ENCODE peak calls at places on chromosomes 11 and 22, in six cellular contexts. One of them, this sample, is unnamed.
A peak's percentile ranks its signal among the peaks of the same experiment; 100 is the strongest.

GRCh38 chr11:7278314-7278917 is 26.7 kb downstream of the SYT9 start:
- DNase-seq in K562: peak; percentile 43
- DNase-seq in H1: no peak
- DNase-seq in GM12891: no peak
- DNase-seq in GM12878: no peak
- DNase-seq in HepG2: peak; percentile 10
- DNase-seq in this sample: no peak

GRCh38 chr11:8325905-8326304 is 62.2 kb upstream of the LMO1 start:
- DNase-seq in K562: no peak
- DNase-seq in H1: no peak
- DNase-seq in GM12891: no peak
- DNase-seq in GM12878: no peak
- DNase-seq in HepG2: no peak
- DNase-seq in this sample: no peak

GRCh38 chr11:128848815-128849455 is 18.2 kb downstream of the KCNJ1 start:
- DNase-seq in K562: peak; percentile 62
- DNase-seq in H1: peak; percentile 97
- DNase-seq in GM12891: peak; percentile 57
- DNase-seq in GM12878: no peak
- DNase-seq in HepG2: peak; percentile 14
- DNase-seq in this sample: peak; percentile 60

GRCh38 chr11:129298990-129299389 is 76.7 kb upstream of the BARX2 start:
- DNase-seq in K562: no peak
- DNase-seq in H1: no peak
- DNase-seq in GM12891: no peak
- DNase-seq in GM12878: no peak
- DNase-seq in HepG2: no peak
- DNase-seq in this sample: no peak

GRCh38 chr22:49951986-49952896 is 8.3 kb upstream of the PIM3 start:
- DNase-seq in K562: no peak
- DNase-seq in H1: no peak
- DNase-seq in GM12891: no peak
- DNase-seq in GM12878: no peak
- DNase-seq in HepG2: peak; percentile 81
- DNase-seq in this sample: no peak

GRCh38 chr11:81772161-81772560 is 961.5 kb downstream of the FAM181B start:
- DNase-seq in K562: no peak
- DNase-seq in H1: no peak
- DNase-seq in GM12891: no peak
- DNase-seq in GM12878: no peak
- DNase-seq in HepG2: no peak
- DNase-seq in this sample: no peak

GRCh38 chr22:31230155-31230870 is 18.2 kb downstream of the LIMK2 start:
- DNase-seq in K562: no peak
- DNase-seq in H1: no peak
- DNase-seq in GM12891: no peak
- DNase-seq in GM12878: peak; percentile 57
- DNase-seq in HepG2: no peak
- DNase-seq in this sample: no peak

GRCh38 chr11:10072142-10072541 is 221.9 kb downstream of the SBF2 start:
- DNase-seq in K562: no peak
- DNase-seq in H1: no peak
- DNase-seq in GM12891: no peak
- DNase-seq in GM12878: no peak
- DNase-seq in HepG2: no peak
- DNase-seq in this sample: no peak

GRCh38 chr11:88421530-88421929 is 84.0 kb upstream of the CTSC start:
- DNase-seq in K562: peak; percentile 23
- DNase-seq in H1: no peak
- DNase-seq in GM12891: no peak
- DNase-seq in GM12878: peak; percentile 31
- DNase-seq in HepG2: no peak
- DNase-seq in this sample: no peak

GRCh38 chr11:18384157-18384641 is 10.2 kb upstream of the LDHA start:
- DNase-seq in K562: peak; percentile 20
- DNase-seq in H1: no peak
- DNase-seq in GM12891: no peak
- DNase-seq in GM12878: peak; percentile 51
- DNase-seq in HepG2: peak; percentile 80
- DNase-seq in this sample: no peak

GRCh38 chr11:18590573-18590972 is 2.0 kb upstream of the UEVLD start:
- DNase-seq in K562: no peak
- DNase-seq in H1: peak; percentile 13
- DNase-seq in GM12891: no peak
- DNase-seq in GM12878: no peak
- DNase-seq in HepG2: no peak
- DNase-seq in this sample: no peak

GRCh38 chr11:130574740-130575139 is 126.3 kb downstream of the ADAMTS15 start:
- DNase-seq in K562: no peak
- DNase-seq in H1: no peak
- DNase-seq in GM12891: no peak
- DNase-seq in GM12878: no peak
- DNase-seq in HepG2: no peak
- DNase-seq in this sample: no peak

GRCh38 chr11:76371170-76371569 is 9.8 kb downstream of the THAP12 start:
- DNase-seq in K562: no peak
- DNase-seq in H1: no peak
- DNase-seq in GM12891: no peak
- DNase-seq in GM12878: peak; percentile 37
- DNase-seq in HepG2: no peak
- DNase-seq in this sample: no peak

GRCh38 chr22:36048911-36049677 is 20.5 kb upstream of the RBFOX2 start:
- DNase-seq in K562: peak; percentile 15
- DNase-seq in H1: no peak
- DNase-seq in GM12891: no peak
- DNase-seq in GM12878: no peak
- DNase-seq in HepG2: no peak
- DNase-seq in this sample: no peak

GRCh38 chr22:47589271-47590250 is 827.1 kb downstream of the TBC1D22A start:
- DNase-seq in K562: no peak
- DNase-seq in H1: no peak
- DNase-seq in GM12891: no peak
- DNase-seq in GM12878: no peak
- DNase-seq in HepG2: no peak
- DNase-seq in this sample: no peak

GRCh38 chr11:17934194-17934593 is 78.7 kb downstream of the SERGEF start:
- DNase-seq in K562: no peak
- DNase-seq in H1: no peak
- DNase-seq in GM12891: no peak
- DNase-seq in GM12878: no peak
- DNase-seq in HepG2: no peak
- DNase-seq in this sample: no peak

GRCh38 chr11:3002871-3003270 is 10.7 kb upstream of the NAP1L4 start:
- DNase-seq in K562: no peak
- DNase-seq in H1: no peak
- DNase-seq in GM12891: no peak
- DNase-seq in GM12878: no peak
- DNase-seq in HepG2: no peak
- DNase-seq in this sample: no peak

GRCh38 chr11:61645179-61645868 is 34.9 kb upstream of the DAGLA start:
- DNase-seq in K562: no peak
- DNase-seq in H1: no peak
- DNase-seq in GM12891: no peak
- DNase-seq in GM12878: no peak
- DNase-seq in HepG2: no peak
- DNase-seq in this sample: no peak

GRCh38 chr11:12284321-12285050 is 92.9 kb upstream of the PARVA start:
- DNase-seq in K562: no peak
- DNase-seq in H1: peak; percentile 19
- DNase-seq in GM12891: no peak
- DNase-seq in GM12878: no peak
- DNase-seq in HepG2: no peak
- DNase-seq in this sample: no peak

GRCh38 chr11:61494341-61495038 is 14.1 kb upstream of the LRRC10B start:
- DNase-seq in K562: no peak
- DNase-seq in H1: no peak
- DNase-seq in GM12891: no peak
- DNase-seq in GM12878: no peak
- DNase-seq in HepG2: no peak
- DNase-seq in this sample: no peak

GRCh38 chr11:26078217-26078821 is 253.6 kb upstream of the ANO3 start:
- DNase-seq in K562: no peak
- DNase-seq in H1: no peak
- DNase-seq in GM12891: no peak
- DNase-seq in GM12878: no peak
- DNase-seq in HepG2: no peak
- DNase-seq in this sample: no peak

GRCh38 chr11:120413480-120413879 is 77.3 kb downstream of the ARHGEF12 start:
- DNase-seq in K562: no peak
- DNase-seq in H1: no peak
- DNase-seq in GM12891: no peak
- DNase-seq in GM12878: no peak
- DNase-seq in HepG2: no peak
- DNase-seq in this sample: no peak

GRCh38 chr11:16356751-16357365 is 512 bp upstream of the SOX6 start:
- DNase-seq in K562: no peak
- DNase-seq in H1: no peak
- DNase-seq in GM12891: no peak
- DNase-seq in GM12878: no peak
- DNase-seq in HepG2: no peak
- DNase-seq in this sample: no peak

GRCh38 chr11:43957571-43957970 is 15.1 kb downstream of the C11orf96 start:
- DNase-seq in K562: no peak
- DNase-seq in H1: no peak
- DNase-seq in GM12891: no peak
- DNase-seq in GM12878: no peak
- DNase-seq in HepG2: no peak
- DNase-seq in this sample: no peak

GRCh38 chr11:43963221-43963620 is 20.8 kb downstream of the C11orf96 start:
- DNase-seq in K562: no peak
- DNase-seq in H1: no peak
- DNase-seq in GM12891: no peak
- DNase-seq in GM12878: no peak
- DNase-seq in HepG2: no peak
- DNase-seq in this sample: no peak

GRCh38 chr11:43959321-43959995 is 17.0 kb downstream of the C11orf96 start:
- DNase-seq in K562: no peak
- DNase-seq in H1: no peak
- DNase-seq in GM12891: no peak
- DNase-seq in GM12878: no peak
- DNase-seq in HepG2: no peak
- DNase-seq in this sample: no peak

DNA sequence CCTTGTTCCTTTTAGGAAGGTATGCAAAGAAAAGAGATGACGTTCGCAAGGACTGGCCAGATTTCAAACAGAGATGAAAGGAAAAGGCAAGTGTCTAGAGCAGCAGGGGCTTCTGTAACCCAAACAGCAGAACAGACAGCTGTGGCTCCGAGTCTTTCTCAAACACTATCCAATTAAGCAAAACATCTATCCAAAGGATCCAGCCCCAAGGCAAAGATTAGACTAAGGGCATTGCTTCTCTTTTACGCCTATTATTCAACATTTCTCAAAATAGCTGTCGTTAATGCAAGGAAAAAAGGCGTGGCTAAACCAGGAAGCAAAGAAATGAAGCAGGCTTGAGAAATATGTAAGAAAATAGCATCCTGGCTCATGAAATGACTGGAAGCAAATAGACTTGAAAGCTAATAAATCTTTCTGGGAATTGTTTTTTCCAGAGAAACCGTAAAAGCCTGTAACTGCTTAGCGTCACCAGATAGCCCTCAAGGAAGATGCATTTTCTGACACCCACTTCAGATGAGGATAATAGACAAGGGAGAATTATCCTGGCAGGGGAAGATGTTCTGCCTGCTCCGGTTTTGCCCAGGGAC is 20.0 kb downstream of the C11orf96 start:
- DNase-seq in K562: no peak
- DNase-seq in H1: no peak
- DNase-seq in GM12891: no peak
- DNase-seq in GM12878: no peak
- DNase-seq in HepG2: no peak
- DNase-seq in this sample: no peak
- TF ChIP-seq TAF1 in K562: no peak
- TF ChIP-seq TAF1 in H1: no peak
- TF ChIP-seq TAF1 in GM12891: no peak
- TF ChIP-seq TAF1 in GM12878: no peak
- TF ChIP-seq TAF1 in HepG2: no peak
- TF ChIP-seq TAF1 in this sample: no peak

GRCh38 chr22:42683599-42684283 is 34.5 kb upstream of the CYB5R3 start:
- DNase-seq in K562: no peak
- DNase-seq in H1: no peak
- DNase-seq in GM12891: no peak
- DNase-seq in GM12878: no peak
- DNase-seq in HepG2: no peak
- DNase-seq in this sample: no peak
- TF ChIP-seq POLR2AphosphoS5 in K562: no peak
- TF ChIP-seq POLR2AphosphoS5 in H1: no peak
- TF ChIP-seq POLR2AphosphoS5 in GM12891: no peak
- TF ChIP-seq POLR2AphosphoS5 in GM12878: no peak
- TF ChIP-seq POLR2AphosphoS5 in HepG2: no peak
- TF ChIP-seq POLR2AphosphoS5 in this sample: no peak

GRCh38 chr11:64341851-64342791 is 2.1 kb downstream of the CCDC88B start:
- DNase-seq in K562: peak; percentile 95
- DNase-seq in H1: peak; percentile 99
- DNase-seq in GM12891: peak; percentile 100
- DNase-seq in GM12878: no peak
- DNase-seq in HepG2: peak; percentile 63
- DNase-seq in this sample: peak; percentile 99
- TF ChIP-seq POLR2A in K562: peak; percentile 66
- TF ChIP-seq POLR2A in H1: no peak
- TF ChIP-seq POLR2A in GM12891: no peak
- TF ChIP-seq POLR2A in GM12878: peak; percentile 47
- TF ChIP-seq POLR2A in HepG2: no peak
- TF ChIP-seq POLR2A in this sample: no peak

GRCh38 chr11:113475160-113475761 is at the start of gene DRD2:
- DNase-seq in K562: peak; percentile 61
- DNase-seq in H1: peak; percentile 61
- DNase-seq in GM12891: no peak
- DNase-seq in GM12878: no peak
- DNase-seq in HepG2: no peak
- DNase-seq in this sample: no peak

GRCh38 chr11:113476553-113476952 is 1.4 kb upstream of the DRD2 start:
- DNase-seq in K562: no peak
- DNase-seq in H1: no peak
- DNase-seq in GM12891: no peak
- DNase-seq in GM12878: no peak
- DNase-seq in HepG2: no peak
- DNase-seq in this sample: no peak

GRCh38 chr11:113473983-113474361 is 1.2 kb downstream of the DRD2 start:
- DNase-seq in K562: no peak
- DNase-seq in H1: no peak
- DNase-seq in GM12891: no peak
- DNase-seq in GM12878: no peak
- DNase-seq in HepG2: no peak
- DNase-seq in this sample: no peak

GRCh38 chr11:113474362-113475159 is 637 bp downstream of the DRD2 start:
- DNase-seq in K562: peak; percentile 80
- DNase-seq in H1: peak; percentile 98
- DNase-seq in GM12891: peak; percentile 25
- DNase-seq in GM12878: no peak
- DNase-seq in HepG2: peak; percentile 28
- DNase-seq in this sample: peak; percentile 35

DNA sequence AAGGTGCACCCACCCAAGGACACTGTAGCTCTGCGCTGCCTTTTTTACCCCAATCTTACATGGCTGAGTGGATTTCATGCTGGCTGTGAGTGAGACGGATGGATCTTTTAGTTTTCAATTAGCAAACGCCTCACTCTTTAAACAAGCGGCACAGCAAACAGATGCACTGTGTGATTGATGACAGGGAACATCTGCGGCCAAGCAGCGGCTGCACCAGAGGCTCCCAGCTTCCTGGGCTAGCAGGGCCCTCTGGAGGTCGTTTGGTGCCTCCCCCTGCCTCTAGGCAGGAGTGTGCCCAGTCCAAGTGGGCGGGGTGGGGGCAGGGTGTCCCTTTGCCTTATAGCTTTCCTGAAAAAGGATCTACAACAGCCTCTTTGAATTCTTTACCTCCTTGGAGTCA is 2.1 kb upstream of the DRD2 start:
- DNase-seq in K562: no peak
- DNase-seq in H1: peak; percentile 56
- DNase-seq in GM12891: no peak
- DNase-seq in GM12878: no peak
- DNase-seq in HepG2: no peak
- DNase-seq in this sample: no peak
- TF ChIP-seq TAF1 in K562: no peak
- TF ChIP-seq TAF1 in H1: no peak
- TF ChIP-seq TAF1 in GM12891: no peak
- TF ChIP-seq TAF1 in GM12878: no peak
- TF ChIP-seq TAF1 in HepG2: no peak
- TF ChIP-seq TAF1 in this sample: no peak

This sample was measured in GM12892.